ENCODE peak calls at places on chromosomes 16 and 17, in ten cellular contexts. A, U, Y, Z, M, I, F, G, B and K are unnamed samples.

GRCh38 chr17:79623786-79624657 is 13.2 kb upstream of the RBFOX3 start:
- DNase-seq in B (no peak), G (peak), A (no peak), I (no peak), M (no peak), Y (no peak), F (no peak), U (peak), Z (peak), K (no peak)

GRCh38 chr16:56814537-56815432 is 50.2 kb upstream of the SLC12A3 start:
- DNase-seq in U (no peak), M (no peak), I (no peak), A (no peak), G (no peak), Y (no peak), Z (no peak), B (no peak), F (no peak), K (no peak)

GRCh38 chr17:81396722-81397313 is 1.6 kb downstream of the BAHCC1 start:
- DNase-seq in U (no peak), Y (no peak), A (peak), F (peak), Z (peak), B (no peak), I (no peak), G (no peak), M (peak), K (no peak)

GRCh38 chr17:59786536-59787319 is 79.3 kb downstream of the VMP1 start:
- DNase-seq in A (peak), U (peak), M (peak), I (no peak), B (peak), Y (peak), G (peak), F (peak), Z (no peak), K (peak)

GRCh38 chr17:55056530-55056929 is 88.0 kb downstream of the STXBP4 start:
- DNase-seq in A (no peak), M (peak), I (peak), B (no peak), Y (no peak), U (no peak), Z (no peak), G (no peak), F (peak), K (no peak)

GRCh38 chr16:77882359-77882758 is 94.0 kb downstream of the VAT1L start:
- DNase-seq in A (no peak), F (no peak), M (no peak), I (no peak), B (no peak), Z (no peak), G (no peak), U (no peak), Y (no peak), K (no peak)

GRCh38 chr16:75105306-75106061 is 11.1 kb downstream of the LDHD start:
- DNase-seq in Z (peak), F (no peak), U (peak), I (no peak), G (no peak), Y (no peak), M (no peak), A (no peak), B (no peak), K (no peak)

GRCh38 chr17:60169921-60170817 is 20.4 kb downstream of the CA4 start:
- DNase-seq in F (no peak), Y (peak), Z (peak), B (no peak), A (no peak), U (no peak), G (no peak), M (no peak), I (no peak), K (no peak)

GRCh38 chr17:70076831-70077230 is 1.8 kb downstream of the KCNJ16 start:
- DNase-seq in Z (no peak), F (no peak), U (no peak), G (no peak), B (no peak), A (no peak), I (no peak), M (no peak), Y (no peak), K (no peak)

GRCh38 chr17:33511670-33512069 is 218.6 kb upstream of the ASIC2 start:
- DNase-seq in F (no peak), M (no peak), G (no peak), A (no peak), I (no peak), B (no peak), Z (no peak), Y (no peak), U (no peak), K (no peak)